ENCODE peak calls at places on chromosomes 5 and 9, in nine cellular contexts. C is HAP-1, Q is cardiac muscle cell, R is GM23248, K is HepG2, W is A673, U is spleen, H is pancreas, S is right lobe of liver. F is an unnamed sample. For H3K4me1, the result is how much of the 10 kb centered on the place peaks cover.

GRCh38 chr5:178356459-178356872 is 123.9 kb upstream of the PHYKPL start:
- DNase-seq in C (no peak), Q (no peak), R (no peak), K (no peak), W (no peak), U (peak), H (no peak), S (no peak), F (no peak)

GRCh38 chr5:144198386-144198785 is 27.7 kb downstream of the KCTD16 start:
- DNase-seq in C (no peak), Q (no peak), R (peak), K (no peak), W (no peak), U (no peak), H (no peak), S (no peak), F (no peak)

GRCh38 chr5:3837544-3837943 is 241.9 kb downstream of the IRX1 start:
- DNase-seq in C (no peak), Q (no peak), R (no peak), K (no peak), W (no peak), U (no peak), H (no peak), S (no peak), F (no peak)

GRCh38 chr9:35861161-35861897 is 8.9 kb downstream of the OR13J1 start:
- DNase-seq in C (no peak), Q (no peak), R (no peak), K (no peak), W (no peak), U (no peak), H (no peak), S (no peak), F (no peak)

GRCh38 chr5:31033295-31033694 is 160.2 kb upstream of the CDH6 start:
- DNase-seq in C (no peak), Q (peak), R (no peak), K (no peak), W (no peak), U (no peak), H (no peak), S (no peak), F (no peak)

GRCh38 chr5:84685121-84685520 is 300.4 kb upstream of the EDIL3 start:
- DNase-seq in C (no peak), Q (no peak), R (no peak), K (no peak), W (no peak), U (no peak), H (no peak), S (no peak), F (no peak)

GRCh38 chr5:40774626-40775025 is 18.9 kb upstream of the TTC33 start:
- DNase-seq in C (no peak), Q (no peak), R (no peak), K (peak), W (no peak), U (no peak), H (no peak), S (no peak), F (no peak)

GRCh38 chr5:1881731-1882336 is 891 bp downstream of the IRX4 start:
- DNase-seq in C (no peak), Q (no peak), R (no peak), K (no peak), W (no peak), U (no peak), H (no peak), S (no peak), F (no peak)

GRCh38 chr5:153629027-153629426 is 138.6 kb downstream of the GRIA1 start:
- DNase-seq in C (no peak), Q (peak), R (peak), K (no peak), W (peak), U (no peak), H (peak), S (no peak), F (peak)

GRCh38 chr9:98745470-98745869 is 36.7 kb upstream of the GABBR2 start:
- DNase-seq in C (no peak), Q (no peak), R (no peak), K (no peak), W (no peak), U (no peak), H (peak), S (no peak), F (no peak)

GRCh38 chr9:130090915-130091314 is 37.2 kb downstream of the GPR107 start:
- DNase-seq in C (no peak), Q (no peak), R (no peak), K (no peak), W (no peak), U (no peak), H (no peak), S (no peak), F (no peak)

GRCh38 chr9:130661461-130662098 is 2.8 kb upstream of the PRDM12 start:
- DNase-seq in C (no peak), Q (no peak), R (no peak), K (no peak), W (no peak), U (no peak), H (no peak), S (no peak), F (no peak)

GRCh38 chr5:170573660-170574059 is 69.8 kb downstream of the KCNIP1 start:
- DNase-seq in C (no peak), Q (no peak), R (no peak), K (no peak), W (no peak), U (no peak), H (no peak), S (no peak), F (no peak)

GRCh38 chr5:72106922-72107873 is at the start of gene MAP1B:
- DNase-seq in C (peak), Q (peak), R (peak), K (peak), W (peak), U (peak), H (peak), S (peak), F (no peak)

GRCh38 chr5:127844631-127845030 is 141.4 kb downstream of the CCDC192 start:
- DNase-seq in C (no peak), Q (no peak), R (no peak), K (no peak), W (no peak), U (no peak), H (no peak), S (no peak), F (no peak)

GRCh38 chr5:39197556-39197955 is 21.8 kb downstream of the FYB1 start:
- DNase-seq in C (no peak), Q (no peak), R (no peak), K (no peak), W (no peak), U (no peak), H (no peak), S (no peak), F (no peak)

GRCh38 chr5:39200081-39200480 is 19.3 kb downstream of the FYB1 start:
- DNase-seq in C (no peak), Q (no peak), R (no peak), K (no peak), W (no peak), U (no peak), H (no peak), S (no peak), F (no peak)

GRCh38 chr5:39198080-39198479 is 21.3 kb downstream of the FYB1 start:
- DNase-seq in C (no peak), Q (no peak), R (no peak), K (peak), W (no peak), U (no peak), H (no peak), S (no peak), F (no peak)

GRCh38 chr5:39201160-39201794 is 18.1 kb downstream of the FYB1 start:
- DNase-seq in C (no peak), Q (no peak), R (no peak), K (no peak), W (no peak), U (no peak), H (no peak), S (no peak), F (no peak)

DNA sequence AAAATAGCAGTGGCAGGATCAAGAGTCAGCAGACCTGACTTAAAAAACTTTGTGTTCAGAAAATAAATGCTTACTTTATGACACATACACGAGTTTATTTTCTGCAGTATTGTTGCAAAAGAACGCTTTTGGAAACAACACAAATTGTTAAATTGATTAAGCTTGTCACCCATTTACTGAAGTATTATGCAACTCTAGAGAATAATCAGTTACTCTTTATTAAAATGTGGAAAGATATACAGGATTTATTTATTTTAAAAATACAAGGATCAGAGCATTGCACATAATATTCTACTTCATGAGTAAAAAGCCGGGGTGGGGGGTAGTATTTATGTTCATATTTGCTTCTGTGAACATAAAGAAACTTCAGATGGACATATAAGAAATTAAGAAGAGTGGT is 20.0 kb downstream of the FYB1 start:
- DNase-seq in C (no peak), Q (no peak), R (peak), K (no peak), W (no peak), U (no peak), H (no peak), S (no peak), F (no peak)
- H3K4me3 ChIP-seq in C (no peak), Q (no peak), R (no peak), K (no peak), W (no peak), U (peak), H (no peak), S (no peak), F (no peak)

GRCh38 chr5:177308740-177309139 is 3.0 kb downstream of the MXD3 start:
- DNase-seq in C (no peak), Q (no peak), R (no peak), K (no peak), W (no peak), U (no peak), H (no peak), S (no peak), F (no peak)

GRCh38 chr5:177306674-177307543 is 3.3 kb downstream of the PRELID1 start:
- DNase-seq in C (no peak), Q (peak), R (peak), K (no peak), W (no peak), U (peak), H (no peak), S (no peak), F (no peak)

GRCh38 chr5:177310332-177310731 is 1.4 kb downstream of the MXD3 start:
- DNase-seq in C (no peak), Q (no peak), R (no peak), K (no peak), W (no peak), U (peak), H (peak), S (peak), F (no peak)

GRCh38 chr5:177309351-177310191 is 2.1 kb downstream of the MXD3 start:
- DNase-seq in C (peak), Q (peak), R (peak), K (peak), W (peak), U (peak), H (peak), S (peak), F (no peak)

GRCh38 chr5:177307544-177308363 is 3.9 kb downstream of the MXD3 start:
- DNase-seq in C (no peak), Q (no peak), R (no peak), K (no peak), W (no peak), U (peak), H (peak), S (peak), F (no peak)
- H3K4me1 ChIP-seq in C (under half), Q (under half), R (under half), K (under half), W (under half), U (half or more), H (under half), S (under half), F (under half)

GRCh38 chr5:173869316-173869715 is 18.8 kb upstream of the CPEB4 start:
- DNase-seq in C (no peak), Q (no peak), R (no peak), K (no peak), W (no peak), U (no peak), H (no peak), S (no peak), F (no peak)

GRCh38 chr5:173864126-173865075 is 23.7 kb upstream of the CPEB4 start:
- DNase-seq in C (no peak), Q (no peak), R (no peak), K (peak), W (no peak), U (peak), H (no peak), S (no peak), F (no peak)

GRCh38 chr5:173868096-173868879 is 19.9 kb upstream of the CPEB4 start:
- DNase-seq in C (no peak), Q (peak), R (no peak), K (peak), W (no peak), U (no peak), H (no peak), S (no peak), F (no peak)

GRCh38 chr5:173867173-173867679 is 20.9 kb upstream of the CPEB4 start:
- DNase-seq in C (no peak), Q (no peak), R (no peak), K (no peak), W (no peak), U (no peak), H (no peak), S (no peak), F (no peak)

DNA sequence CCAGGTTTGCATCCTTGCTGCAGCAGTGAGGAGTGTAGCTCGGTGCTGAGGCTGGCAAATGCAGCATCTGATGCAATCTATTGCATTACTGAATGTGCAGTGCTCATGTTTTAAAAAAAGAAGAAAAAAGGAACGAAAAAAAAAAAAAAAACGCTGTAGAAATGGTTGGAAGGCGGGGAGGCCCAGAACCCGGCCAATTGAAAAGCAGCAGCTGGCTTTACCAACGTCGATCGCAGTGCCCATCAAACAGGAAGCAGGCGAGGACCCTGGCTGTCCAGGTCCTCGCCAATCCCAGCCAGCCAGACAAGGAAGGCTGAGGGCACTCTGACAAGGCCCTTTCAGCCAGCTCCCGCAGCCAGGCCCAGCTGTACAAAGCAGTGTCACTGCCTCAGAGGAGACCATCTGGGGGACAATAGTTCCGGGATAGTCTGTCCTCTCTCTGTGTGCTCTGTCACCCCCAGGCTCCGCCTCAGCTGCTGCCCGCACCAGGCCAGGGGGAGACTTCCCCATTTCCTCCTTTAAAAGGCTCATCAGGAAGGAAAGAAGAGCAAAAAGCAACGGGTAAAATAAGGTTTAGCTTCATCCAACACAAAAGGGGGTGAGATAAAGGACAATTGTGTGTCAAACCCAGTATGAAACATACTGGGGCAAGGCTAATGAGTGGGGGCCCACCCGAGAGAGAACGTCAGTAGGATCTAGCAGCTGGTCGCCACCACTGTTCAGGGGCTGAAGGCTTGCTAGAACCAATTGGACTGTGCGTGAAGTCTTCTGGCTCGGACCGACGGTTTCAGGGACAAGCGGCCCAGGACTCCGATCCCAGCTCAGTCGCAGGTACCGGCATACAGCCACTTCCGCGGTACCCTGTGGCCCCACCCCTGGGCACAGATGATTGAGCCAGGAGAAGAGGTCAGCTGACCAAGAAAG is 21.6 kb upstream of the CPEB4 start:
- DNase-seq in C (no peak), Q (no peak), R (no peak), K (no peak), W (no peak), U (peak), H (no peak), S (peak), F (no peak)
- H3K4me3 ChIP-seq in C (no peak), Q (no peak), R (no peak), K (no peak), W (no peak), U (no peak), H (no peak), S (no peak), F (peak)

GRCh38 chr5:141840295-141840812 is 37.9 kb downstream of the PCDH1 start:
- DNase-seq in C (no peak), Q (no peak), R (no peak), K (no peak), W (no peak), U (peak), H (no peak), S (no peak), F (no peak)
- H3K4me1 ChIP-seq in C (under half), Q (under half), R (under half), K (under half), W (under half), U (under half), H (under half), S (under half), F (under half)

F was measured in thoracic aorta.